ENCODE peak calls at places on chromosomes 12 and 14, in eight cellular contexts. One of them, this sample, is unnamed.

GRCh38 chr14:95981939-95982338 is 57.2 kb upstream of the C14orf132 start:
- DNase-seq in activated CD8-positive, alpha-beta memory T cell treated with anti-CD3 and anti-CD28 coated beads, Interleukin-2, amount 50 U/mL, for 48 hours: no peak
- DNase-seq in GM13977: no peak
- DNase-seq in stimulated activated naive CD4-positive, alpha-beta T cell: no peak
- DNase-seq in HTR-8/SVneo: no peak
- DNase-seq in pancreas: no peak
- DNase-seq in stimulated activated CD4-positive, alpha-beta T cell treated with anti-CD3 and anti-CD28 coated beads, Interleukin-2, amount 100 ng/mL, for 48 hours: no peak
- DNase-seq in fibroblast of villous mesenchyme: no peak
- DNase-seq in this sample: no peak

GRCh38 chr12:75560167-75560566 is 48.8 kb upstream of the KRR1 start:
- DNase-seq in activated CD8-positive, alpha-beta memory T cell treated with anti-CD3 and anti-CD28 coated beads, Interleukin-2, amount 50 U/mL, for 48 hours: no peak
- DNase-seq in pancreas: no peak
- DNase-seq in GM13977: peak; percentile 8
- DNase-seq in stimulated activated CD4-positive, alpha-beta T cell treated with anti-CD3 and anti-CD28 coated beads, Interleukin-2, amount 100 ng/mL, for 48 hours: no peak
- DNase-seq in fibroblast of villous mesenchyme: peak; percentile 37
- DNase-seq in stimulated activated naive CD4-positive, alpha-beta T cell: no peak
- DNase-seq in HTR-8/SVneo: peak; percentile 21
- DNase-seq in this sample: no peak

GRCh38 chr12:76670776-76671175 is 93.1 kb upstream of the ZDHHC17 start:
- DNase-seq in HTR-8/SVneo: peak; percentile 61
- DNase-seq in stimulated activated naive CD4-positive, alpha-beta T cell: no peak
- DNase-seq in GM13977: no peak
- DNase-seq in fibroblast of villous mesenchyme: peak; percentile 28
- DNase-seq in pancreas: no peak
- DNase-seq in stimulated activated CD4-positive, alpha-beta T cell treated with anti-CD3 and anti-CD28 coated beads, Interleukin-2, amount 100 ng/mL, for 48 hours: no peak
- DNase-seq in activated CD8-positive, alpha-beta memory T cell treated with anti-CD3 and anti-CD28 coated beads, Interleukin-2, amount 50 U/mL, for 48 hours: no peak
- DNase-seq in this sample: no peak

GRCh38 chr12:46946137-46946536 is 120.3 kb upstream of the SLC38A4 start:
- DNase-seq in pancreas: no peak
- DNase-seq in stimulated activated naive CD4-positive, alpha-beta T cell: no peak
- DNase-seq in GM13977: no peak
- DNase-seq in stimulated activated CD4-positive, alpha-beta T cell treated with anti-CD3 and anti-CD28 coated beads, Interleukin-2, amount 100 ng/mL, for 48 hours: no peak
- DNase-seq in activated CD8-positive, alpha-beta memory T cell treated with anti-CD3 and anti-CD28 coated beads, Interleukin-2, amount 50 U/mL, for 48 hours: no peak
- DNase-seq in HTR-8/SVneo: no peak
- DNase-seq in fibroblast of villous mesenchyme: no peak
- DNase-seq in this sample: no peak

GRCh38 chr14:74988131-74988530 is 14.6 kb upstream of the EIF2B2 start:
- DNase-seq in activated CD8-positive, alpha-beta memory T cell treated with anti-CD3 and anti-CD28 coated beads, Interleukin-2, amount 50 U/mL, for 48 hours: peak; percentile 23
- DNase-seq in GM13977: no peak
- DNase-seq in stimulated activated CD4-positive, alpha-beta T cell treated with anti-CD3 and anti-CD28 coated beads, Interleukin-2, amount 100 ng/mL, for 48 hours: no peak
- DNase-seq in stimulated activated naive CD4-positive, alpha-beta T cell: no peak
- DNase-seq in HTR-8/SVneo: peak; percentile 98
- DNase-seq in fibroblast of villous mesenchyme: peak; percentile 10
- DNase-seq in pancreas: no peak
- DNase-seq in this sample: no peak

GRCh38 chr14:69848903-69849391 is 30.3 kb upstream of the SMOC1 start:
- DNase-seq in activated CD8-positive, alpha-beta memory T cell treated with anti-CD3 and anti-CD28 coated beads, Interleukin-2, amount 50 U/mL, for 48 hours: no peak
- DNase-seq in HTR-8/SVneo: no peak
- DNase-seq in pancreas: no peak
- DNase-seq in GM13977: no peak
- DNase-seq in stimulated activated CD4-positive, alpha-beta T cell treated with anti-CD3 and anti-CD28 coated beads, Interleukin-2, amount 100 ng/mL, for 48 hours: no peak
- DNase-seq in fibroblast of villous mesenchyme: no peak
- DNase-seq in stimulated activated naive CD4-positive, alpha-beta T cell: no peak
- DNase-seq in this sample: no peak

GRCh38 chr12:59929091-59929490 is 333.3 kb downstream of the SLC16A7 start:
- DNase-seq in stimulated activated CD4-positive, alpha-beta T cell treated with anti-CD3 and anti-CD28 coated beads, Interleukin-2, amount 100 ng/mL, for 48 hours: no peak
- DNase-seq in activated CD8-positive, alpha-beta memory T cell treated with anti-CD3 and anti-CD28 coated beads, Interleukin-2, amount 50 U/mL, for 48 hours: no peak
- DNase-seq in HTR-8/SVneo: no peak
- DNase-seq in stimulated activated naive CD4-positive, alpha-beta T cell: no peak
- DNase-seq in GM13977: no peak
- DNase-seq in fibroblast of villous mesenchyme: peak; percentile 25
- DNase-seq in pancreas: no peak
- DNase-seq in this sample: no peak

GRCh38 chr12:53989227-53990113 is 4.5 kb downstream of the HOXC10 start:
- DNase-seq in fibroblast of villous mesenchyme: peak; percentile 82
- DNase-seq in GM13977: peak; percentile 78
- DNase-seq in HTR-8/SVneo: peak; percentile 70
- DNase-seq in pancreas: no peak
- DNase-seq in activated CD8-positive, alpha-beta memory T cell treated with anti-CD3 and anti-CD28 coated beads, Interleukin-2, amount 50 U/mL, for 48 hours: no peak
- DNase-seq in stimulated activated naive CD4-positive, alpha-beta T cell: no peak
- DNase-seq in stimulated activated CD4-positive, alpha-beta T cell treated with anti-CD3 and anti-CD28 coated beads, Interleukin-2, amount 100 ng/mL, for 48 hours: no peak
- DNase-seq in this sample: no peak

GRCh38 chr14:70269582-70269981 is 80.8 kb upstream of the SLC8A3 start:
- DNase-seq in stimulated activated naive CD4-positive, alpha-beta T cell: no peak
- DNase-seq in pancreas: no peak
- DNase-seq in activated CD8-positive, alpha-beta memory T cell treated with anti-CD3 and anti-CD28 coated beads, Interleukin-2, amount 50 U/mL, for 48 hours: no peak
- DNase-seq in GM13977: no peak
- DNase-seq in HTR-8/SVneo: no peak
- DNase-seq in stimulated activated CD4-positive, alpha-beta T cell treated with anti-CD3 and anti-CD28 coated beads, Interleukin-2, amount 100 ng/mL, for 48 hours: no peak
- DNase-seq in fibroblast of villous mesenchyme: no peak
- DNase-seq in this sample: no peak

GRCh38 chr12:103050273-103050672 is 92.8 kb downstream of the ASCL1 start:
- DNase-seq in HTR-8/SVneo: no peak
- DNase-seq in fibroblast of villous mesenchyme: no peak
- DNase-seq in stimulated activated naive CD4-positive, alpha-beta T cell: no peak
- DNase-seq in stimulated activated CD4-positive, alpha-beta T cell treated with anti-CD3 and anti-CD28 coated beads, Interleukin-2, amount 100 ng/mL, for 48 hours: no peak
- DNase-seq in GM13977: no peak
- DNase-seq in pancreas: no peak
- DNase-seq in activated CD8-positive, alpha-beta memory T cell treated with anti-CD3 and anti-CD28 coated beads, Interleukin-2, amount 50 U/mL, for 48 hours: no peak
- DNase-seq in this sample: no peak

GRCh38 chr14:68722186-68722585 is 70.7 kb downstream of the ZFP36L1 start:
- DNase-seq in pancreas: no peak
- DNase-seq in GM13977: no peak
- DNase-seq in HTR-8/SVneo: no peak
- DNase-seq in stimulated activated naive CD4-positive, alpha-beta T cell: no peak
- DNase-seq in stimulated activated CD4-positive, alpha-beta T cell treated with anti-CD3 and anti-CD28 coated beads, Interleukin-2, amount 100 ng/mL, for 48 hours: no peak
- DNase-seq in activated CD8-positive, alpha-beta memory T cell treated with anti-CD3 and anti-CD28 coated beads, Interleukin-2, amount 50 U/mL, for 48 hours: no peak
- DNase-seq in fibroblast of villous mesenchyme: peak; percentile 44
- DNase-seq in this sample: no peak

GRCh38 chr12:103249614-103250013 is 246.2 kb downstream of the C12orf42 start:
- DNase-seq in HTR-8/SVneo: no peak
- DNase-seq in stimulated activated naive CD4-positive, alpha-beta T cell: no peak
- DNase-seq in activated CD8-positive, alpha-beta memory T cell treated with anti-CD3 and anti-CD28 coated beads, Interleukin-2, amount 50 U/mL, for 48 hours: no peak
- DNase-seq in pancreas: no peak
- DNase-seq in fibroblast of villous mesenchyme: no peak
- DNase-seq in stimulated activated CD4-positive, alpha-beta T cell treated with anti-CD3 and anti-CD28 coated beads, Interleukin-2, amount 100 ng/mL, for 48 hours: no peak
- DNase-seq in GM13977: no peak
- DNase-seq in this sample: no peak

GRCh38 chr12:28057856-28058615 is 85.5 kb upstream of the PTHLH start:
- DNase-seq in HTR-8/SVneo: no peak
- DNase-seq in stimulated activated CD4-positive, alpha-beta T cell treated with anti-CD3 and anti-CD28 coated beads, Interleukin-2, amount 100 ng/mL, for 48 hours: no peak
- DNase-seq in stimulated activated naive CD4-positive, alpha-beta T cell: no peak
- DNase-seq in GM13977: no peak
- DNase-seq in fibroblast of villous mesenchyme: no peak
- DNase-seq in activated CD8-positive, alpha-beta memory T cell treated with anti-CD3 and anti-CD28 coated beads, Interleukin-2, amount 50 U/mL, for 48 hours: no peak
- DNase-seq in pancreas: no peak
- DNase-seq in this sample: no peak

GRCh38 chr12:115440438-115440837 is 756.5 kb upstream of the TBX3 start:
- DNase-seq in stimulated activated naive CD4-positive, alpha-beta T cell: no peak
- DNase-seq in fibroblast of villous mesenchyme: peak; percentile 33
- DNase-seq in GM13977: no peak
- DNase-seq in activated CD8-positive, alpha-beta memory T cell treated with anti-CD3 and anti-CD28 coated beads, Interleukin-2, amount 50 U/mL, for 48 hours: no peak
- DNase-seq in stimulated activated CD4-positive, alpha-beta T cell treated with anti-CD3 and anti-CD28 coated beads, Interleukin-2, amount 100 ng/mL, for 48 hours: no peak
- DNase-seq in pancreas: peak; percentile 32
- DNase-seq in HTR-8/SVneo: peak; percentile 59
- DNase-seq in this sample: no peak

GRCh38 chr14:89801128-89801527 is 153.4 kb downstream of the EFCAB11 start:
- DNase-seq in stimulated activated CD4-positive, alpha-beta T cell treated with anti-CD3 and anti-CD28 coated beads, Interleukin-2, amount 100 ng/mL, for 48 hours: no peak
- DNase-seq in stimulated activated naive CD4-positive, alpha-beta T cell: no peak
- DNase-seq in HTR-8/SVneo: no peak
- DNase-seq in pancreas: no peak
- DNase-seq in GM13977: no peak
- DNase-seq in fibroblast of villous mesenchyme: no peak
- DNase-seq in activated CD8-positive, alpha-beta memory T cell treated with anti-CD3 and anti-CD28 coated beads, Interleukin-2, amount 50 U/mL, for 48 hours: no peak
- DNase-seq in this sample: no peak

GRCh38 chr12:129868566-129868965 is 35.3 kb downstream of the TMEM132D start:
- DNase-seq in pancreas: no peak
- DNase-seq in GM13977: no peak
- DNase-seq in fibroblast of villous mesenchyme: no peak
- DNase-seq in stimulated activated CD4-positive, alpha-beta T cell treated with anti-CD3 and anti-CD28 coated beads, Interleukin-2, amount 100 ng/mL, for 48 hours: no peak
- DNase-seq in HTR-8/SVneo: no peak
- DNase-seq in activated CD8-positive, alpha-beta memory T cell treated with anti-CD3 and anti-CD28 coated beads, Interleukin-2, amount 50 U/mL, for 48 hours: no peak
- DNase-seq in stimulated activated naive CD4-positive, alpha-beta T cell: no peak
- DNase-seq in this sample: no peak

GRCh38 chr14:65255583-65256443 is 153.5 kb upstream of the MAX start:
- DNase-seq in pancreas: peak; percentile 63
- DNase-seq in stimulated activated CD4-positive, alpha-beta T cell treated with anti-CD3 and anti-CD28 coated beads, Interleukin-2, amount 100 ng/mL, for 48 hours: no peak
- DNase-seq in activated CD8-positive, alpha-beta memory T cell treated with anti-CD3 and anti-CD28 coated beads, Interleukin-2, amount 50 U/mL, for 48 hours: no peak
- DNase-seq in fibroblast of villous mesenchyme: no peak
- DNase-seq in GM13977: no peak
- DNase-seq in HTR-8/SVneo: no peak
- DNase-seq in stimulated activated naive CD4-positive, alpha-beta T cell: no peak
- DNase-seq in this sample: no peak

GRCh38 chr14:96752156-96752555 is 45.0 kb upstream of the VRK1 start:
- DNase-seq in HTR-8/SVneo: no peak
- DNase-seq in fibroblast of villous mesenchyme: no peak
- DNase-seq in stimulated activated naive CD4-positive, alpha-beta T cell: no peak
- DNase-seq in GM13977: no peak
- DNase-seq in pancreas: no peak
- DNase-seq in activated CD8-positive, alpha-beta memory T cell treated with anti-CD3 and anti-CD28 coated beads, Interleukin-2, amount 50 U/mL, for 48 hours: no peak
- DNase-seq in stimulated activated CD4-positive, alpha-beta T cell treated with anti-CD3 and anti-CD28 coated beads, Interleukin-2, amount 100 ng/mL, for 48 hours: no peak
- DNase-seq in this sample: no peak

GRCh38 chr14:71574976-71575375 is 357.3 kb upstream of the RGS6 start:
- DNase-seq in activated CD8-positive, alpha-beta memory T cell treated with anti-CD3 and anti-CD28 coated beads, Interleukin-2, amount 50 U/mL, for 48 hours: no peak
- DNase-seq in HTR-8/SVneo: peak; percentile 67
- DNase-seq in fibroblast of villous mesenchyme: peak; percentile 72
- DNase-seq in stimulated activated naive CD4-positive, alpha-beta T cell: no peak
- DNase-seq in GM13977: no peak
- DNase-seq in pancreas: no peak
- DNase-seq in stimulated activated CD4-positive, alpha-beta T cell treated with anti-CD3 and anti-CD28 coated beads, Interleukin-2, amount 100 ng/mL, for 48 hours: no peak
- DNase-seq in this sample: no peak

GRCh38 chr12:47085815-47086252 is 6.1 kb upstream of the AMIGO2 start:
- DNase-seq in activated CD8-positive, alpha-beta memory T cell treated with anti-CD3 and anti-CD28 coated beads, Interleukin-2, amount 50 U/mL, for 48 hours: no peak
- DNase-seq in pancreas: no peak
- DNase-seq in HTR-8/SVneo: no peak
- DNase-seq in GM13977: peak; percentile 21
- DNase-seq in stimulated activated naive CD4-positive, alpha-beta T cell: peak; percentile 12
- DNase-seq in fibroblast of villous mesenchyme: peak; percentile 81
- DNase-seq in stimulated activated CD4-positive, alpha-beta T cell treated with anti-CD3 and anti-CD28 coated beads, Interleukin-2, amount 100 ng/mL, for 48 hours: no peak
- DNase-seq in this sample: no peak

GRCh38 chr14:102370305-102370809 is 7.6 kb downstream of the TECPR2 start:
- DNase-seq in stimulated activated naive CD4-positive, alpha-beta T cell: no peak
- DNase-seq in fibroblast of villous mesenchyme: peak; percentile 65
- DNase-seq in HTR-8/SVneo: no peak
- DNase-seq in GM13977: no peak
- DNase-seq in activated CD8-positive, alpha-beta memory T cell treated with anti-CD3 and anti-CD28 coated beads, Interleukin-2, amount 50 U/mL, for 48 hours: no peak
- DNase-seq in pancreas: no peak
- DNase-seq in stimulated activated CD4-positive, alpha-beta T cell treated with anti-CD3 and anti-CD28 coated beads, Interleukin-2, amount 100 ng/mL, for 48 hours: no peak
- DNase-seq in this sample: no peak

GRCh38 chr14:59301354-59301753 is 112.9 kb downstream of the DAAM1 start:
- DNase-seq in pancreas: no peak
- DNase-seq in GM13977: peak; percentile 17
- DNase-seq in HTR-8/SVneo: no peak
- DNase-seq in fibroblast of villous mesenchyme: no peak
- DNase-seq in stimulated activated naive CD4-positive, alpha-beta T cell: no peak
- DNase-seq in stimulated activated CD4-positive, alpha-beta T cell treated with anti-CD3 and anti-CD28 coated beads, Interleukin-2, amount 100 ng/mL, for 48 hours: no peak
- DNase-seq in activated CD8-positive, alpha-beta memory T cell treated with anti-CD3 and anti-CD28 coated beads, Interleukin-2, amount 50 U/mL, for 48 hours: no peak
- DNase-seq in this sample: no peak